ENCODE peak calls at places on chromosome 11, in five cellular contexts. B, U, D, T and L are unnamed samples.

GRCh38 chr11:68655806-68656205 is 28.5 kb upstream of the GAL start:
- DNase-seq in B (no peak), T (no peak), U (no peak), D (no peak), L (no peak)

GRCh38 chr11:89181111-89181510 is 3.4 kb downstream of the TYR start:
- DNase-seq in B (no peak), U (peak; percentile 9), T (no peak), D (no peak), L (no peak)

GRCh38 chr11:45026835-45027234 is 76.2 kb upstream of the TP53I11 start:
- DNase-seq in U (no peak), D (no peak), T (no peak), B (no peak), L (no peak)

GRCh38 chr11:126025822-126026221 is 36.8 kb downstream of the CDON start:
- DNase-seq in T (no peak), D (no peak), U (no peak), B (no peak), L (no peak)

GRCh38 chr11:92224394-92225205 is at the start of gene FAT3:
- DNase-seq in D (peak; percentile 65), T (peak; percentile 77), U (peak; percentile 70), B (peak; percentile 91), L (no peak)

GRCh38 chr11:131977854-131978253 is 607.4 kb downstream of the NTM start:
- DNase-seq in T (no peak), U (no peak), B (no peak), D (peak; percentile 67), L (no peak)

GRCh38 chr11:120606116-120607010 is 94.8 kb downstream of the GRIK4 start:
- DNase-seq in D (no peak), U (no peak), T (no peak), B (no peak), L (no peak)

GRCh38 chr11:13388741-13389140 is 74.3 kb downstream of the BTBD10 start:
- DNase-seq in U (no peak), T (no peak), B (no peak), D (no peak), L (no peak)

GRCh38 chr11:71221201-71221600 is 31.2 kb downstream of the SHANK2 start:
- DNase-seq in D (no peak), B (no peak), U (no peak), T (no peak), L (no peak)

GRCh38 chr11:87437844-87438223 is 400.1 kb downstream of the TMEM135 start:
- DNase-seq in B (no peak), T (no peak), D (peak; percentile 84), U (no peak), L (no peak)

GRCh38 chr11:723120-723883 is 17.3 kb downstream of the EPS8L2 start:
- DNase-seq in B (peak; percentile 57), T (peak; percentile 66), D (peak; percentile 68), U (peak; percentile 76), L (peak; percentile 76)

GRCh38 chr11:122440783-122441701 is 214.5 kb upstream of the UBASH3B start:
- DNase-seq in B (peak; percentile 77), U (peak; percentile 48), T (peak; percentile 56), D (peak; percentile 67), L (no peak)

GRCh38 chr11:130553306-130553705 is 104.9 kb downstream of the ADAMTS15 start:
- DNase-seq in D (peak; percentile 71), T (no peak), U (peak; percentile 63), B (no peak), L (no peak)

GRCh38 chr11:87926250-87926970 is 248.8 kb downstream of the RAB38 start:
- DNase-seq in T (peak; percentile 74), D (peak; percentile 94), B (no peak), U (peak; percentile 27), L (no peak)

GRCh38 chr11:119389611-119390254 is 8.2 kb upstream of the USP2 start:
- DNase-seq in U (no peak), T (no peak), D (peak; percentile 22), B (peak; percentile 63), L (peak; percentile 40)

GRCh38 chr11:67371199-67371548 is 2.2 kb downstream of the CLCF1 start:
- DNase-seq in B (no peak), D (no peak), U (no peak), T (no peak), L (no peak)

GRCh38 chr11:79482800-79483199 is 42.0 kb upstream of the TENM4 start:
- DNase-seq in B (no peak), D (no peak), U (no peak), T (no peak), L (peak; percentile 66)

GRCh38 chr11:101885631-101886030 is 29.2 kb upstream of the CEP126 start:
- DNase-seq in U (no peak), B (no peak), D (no peak), T (no peak), L (no peak)

GRCh38 chr11:35424157-35424945 is 5.0 kb upstream of the SLC1A2 start:
- DNase-seq in D (peak; percentile 83), U (peak; percentile 61), B (no peak), T (no peak), L (no peak)

DNA sequence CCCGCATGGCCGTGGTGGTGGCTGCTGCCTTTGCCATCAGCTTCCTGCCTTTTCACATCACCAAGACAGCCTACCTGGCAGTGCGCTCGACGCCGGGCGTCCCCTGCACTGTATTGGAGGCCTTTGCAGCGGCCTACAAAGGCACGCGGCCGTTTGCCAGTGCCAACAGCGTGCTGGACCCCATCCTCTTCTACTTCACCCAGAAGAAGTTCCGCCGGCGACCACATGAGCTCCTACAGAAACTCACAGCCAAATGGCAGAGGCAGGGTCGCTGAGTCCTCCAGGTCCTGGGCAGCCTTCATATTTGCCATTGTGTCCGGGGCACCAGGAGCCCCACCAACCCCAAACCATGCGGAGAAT is 10.9 kb upstream of the ARHGEF17 start:
- DNase-seq in D (no peak), U (no peak), T (no peak), B (no peak), L (no peak)
- H3K4me1 ChIP-seq in D (peaks cover 11% of the 10 kb centered on the region), U (peaks cover 9% of the 10 kb centered on the region), T (no peaks in the 10 kb centered on the region), B (peaks cover 15% of the 10 kb centered on the region), L (no peaks in the 10 kb centered on the region)

GRCh38 chr11:96194571-96194970 is 148.4 kb downstream of the MAML2 start:
- DNase-seq in T (no peak), B (no peak), D (no peak), U (no peak), L (no peak)

GRCh38 chr11:96197801-96198465 is 145.1 kb downstream of the MAML2 start:
- DNase-seq in T (no peak), B (no peak), U (no peak), D (no peak), L (peak; percentile 47)

GRCh38 chr11:96198466-96198808 is 144.6 kb downstream of the MAML2 start:
- DNase-seq in D (no peak), T (no peak), U (no peak), B (no peak), L (no peak)

GRCh38 chr11:96197221-96197620 is 145.8 kb downstream of the MAML2 start:
- DNase-seq in D (peak; percentile 26), T (no peak), B (no peak), U (peak; percentile 30), L (no peak)

DNA sequence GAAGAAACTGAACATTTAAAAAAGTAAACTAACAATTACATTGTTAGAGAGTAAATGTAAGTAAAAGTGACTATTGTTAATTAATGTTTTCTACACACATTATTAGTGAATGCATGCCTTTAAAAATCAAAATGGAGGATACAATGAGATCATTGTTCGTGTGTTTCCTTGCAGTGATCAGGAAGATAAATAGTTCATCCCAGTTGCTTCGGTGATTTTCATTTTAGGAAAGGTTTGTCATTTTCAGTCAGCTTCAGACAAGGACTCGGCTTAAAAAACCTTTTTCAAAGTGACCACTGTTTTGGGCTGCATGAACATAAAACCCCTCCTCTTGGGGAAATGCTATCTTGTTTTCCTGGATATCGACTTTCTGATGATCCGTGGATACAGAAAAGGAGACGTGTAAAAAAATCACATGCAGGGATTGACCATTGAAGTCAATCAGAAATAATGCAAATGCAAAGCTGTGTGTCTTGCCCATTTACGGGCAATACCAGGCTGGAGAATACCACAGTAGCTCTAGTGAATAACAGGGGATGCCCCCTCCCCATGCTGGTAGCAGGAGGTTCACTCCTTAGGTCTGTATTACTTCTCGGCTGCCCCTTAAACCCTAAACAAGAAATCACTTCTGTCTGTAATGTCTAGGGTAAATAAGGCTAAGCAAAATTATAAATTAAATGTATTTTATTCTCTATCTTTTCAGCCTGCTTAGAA is 146.8 kb downstream of the MAML2 start:
- DNase-seq in B (no peak), D (no peak), U (no peak), T (no peak), L (no peak)
- H3K79me2 ChIP-seq in B (no peaks in the 10 kb centered on the region), D (peaks cover 96% of the 10 kb centered on the region), U (peaks cover 7% of the 10 kb centered on the region), T (peaks cover 34% of the 10 kb centered on the region), L (no peaks in the 10 kb centered on the region)

GRCh38 chr11:64877390-64878222 is 815 bp downstream of the EHD1 start:
- DNase-seq in T (no peak), B (peak; percentile 48), U (no peak), D (peak; percentile 60), L (peak; percentile 53)
- H3K4me1 ChIP-seq in T (peaks cover 34% of the 10 kb centered on the region), B (peaks cover 18% of the 10 kb centered on the region), U (peaks cover 8% of the 10 kb centered on the region), D (peaks cover 16% of the 10 kb centered on the region), L (peaks cover 76% of the 10 kb centered on the region)

GRCh38 chr11:64040684-64041267 is 5.0 kb downstream of the FLRT1 start:
- DNase-seq in B (peak; percentile 89), T (peak; percentile 50), D (no peak), U (no peak), L (peak; percentile 12)

GRCh38 chr11:64041846-64042245 is 6.1 kb downstream of the FLRT1 start:
- DNase-seq in T (no peak), D (no peak), B (no peak), U (no peak), L (no peak)

GRCh38 chr11:64037027-64037633 is 1.4 kb downstream of the FLRT1 start:
- DNase-seq in T (no peak), U (no peak), D (no peak), B (peak; percentile 38), L (no peak)

GRCh38 chr11:64038500-64038899 is 2.8 kb downstream of the FLRT1 start:
- DNase-seq in T (no peak), D (no peak), U (no peak), B (no peak), L (no peak)

DNA sequence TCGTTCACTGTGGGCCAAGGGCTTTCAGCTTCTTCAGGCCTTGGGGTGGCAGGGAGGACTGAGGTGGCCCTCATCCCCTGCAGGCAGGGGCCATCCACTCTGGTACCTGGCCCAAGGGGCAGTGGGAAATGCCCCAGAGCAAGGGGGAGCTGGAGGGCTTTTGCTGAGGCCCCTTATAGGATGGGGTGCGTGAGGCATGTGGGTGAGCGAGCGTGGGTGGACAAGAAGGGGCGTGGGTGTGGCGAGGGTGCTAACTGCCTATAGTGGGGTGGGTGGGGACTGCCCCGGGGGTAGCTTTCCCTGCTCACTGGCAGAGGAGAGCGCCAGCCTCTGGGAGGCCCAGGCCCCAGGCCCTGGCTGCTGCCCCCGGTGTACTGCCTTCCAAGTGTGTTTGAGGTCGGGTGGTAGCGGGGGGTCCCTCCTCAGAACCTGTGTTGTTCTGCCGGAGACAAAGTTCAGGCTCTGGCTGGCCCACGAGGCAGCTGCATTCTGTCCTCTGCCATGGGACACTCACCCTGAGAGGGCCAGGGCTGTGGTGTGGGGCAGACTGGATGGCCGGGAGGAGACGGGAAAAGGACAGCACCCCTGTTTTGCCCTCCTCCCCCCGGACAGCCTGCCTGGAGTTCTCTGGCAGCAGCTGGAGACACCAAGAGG is 3.4 kb downstream of the FLRT1 start:
- DNase-seq in T (no peak), B (no peak), U (no peak), D (no peak), L (no peak)
- H3K79me2 ChIP-seq in T (no peaks in the 10 kb centered on the region), B (no peaks in the 10 kb centered on the region), U (no peaks in the 10 kb centered on the region), D (no peaks in the 10 kb centered on the region), L (no peaks in the 10 kb centered on the region)